ENCODE peak calls at places on chromosome 4, in six cellular contexts. Z, I, E, O, U and D are unnamed samples.

GRCh38 chr4:67680568-67681222 is 20.3 kb downstream of the UBA6 start:
- DNase-seq in O (no peak), U (peak), Z (no peak), E (peak), I (no peak), D (peak)

GRCh38 chr4:174592985-174593335 is 70.7 kb upstream of the HPGD start:
- DNase-seq in I (no peak), E (peak), O (no peak), U (peak), Z (no peak), D (no peak)

GRCh38 chr4:95290702-95291101 is 258.1 kb downstream of the UNC5C start:
- DNase-seq in E (no peak), I (no peak), Z (no peak), U (no peak), O (no peak), D (no peak)

GRCh38 chr4:38151870-38152269 is 191.7 kb downstream of the PTTG2 start:
- DNase-seq in E (no peak), O (no peak), U (peak), I (no peak), Z (no peak), D (no peak)

GRCh38 chr4:87622303-87622702 is 14.0 kb downstream of the DSPP start:
- DNase-seq in U (no peak), Z (no peak), O (no peak), I (no peak), E (no peak), D (peak)

GRCh38 chr4:145681518-145681917 is 1.6 kb downstream of the C4orf51 start:
- DNase-seq in I (no peak), O (no peak), Z (no peak), U (no peak), E (no peak), D (no peak)

GRCh38 chr4:110084154-110084553 is 114.3 kb downstream of the ELOVL6 start:
- DNase-seq in I (no peak), Z (no peak), E (no peak), U (no peak), O (no peak), D (no peak)

GRCh38 chr4:154024097-154024496 is 235.2 kb upstream of the SFRP2 start:
- DNase-seq in U (no peak), E (no peak), O (no peak), I (peak), Z (no peak), D (peak)

GRCh38 chr4:35189988-35190613 is 1054.2 kb downstream of the ARAP2 start:
- DNase-seq in O (no peak), E (no peak), Z (no peak), U (no peak), I (no peak), D (no peak)

GRCh38 chr4:179695175-179695574 is 2252.9 kb upstream of the AGA start:
- DNase-seq in E (peak), O (no peak), I (no peak), Z (no peak), U (peak), D (no peak)

GRCh38 chr4:188534297-188534696 is 395.1 kb downstream of the TRIML1 start:
- DNase-seq in U (no peak), O (no peak), Z (no peak), I (no peak), E (no peak), D (no peak)

GRCh38 chr4:19266566-19266965 is 985.1 kb upstream of the SLIT2 start:
- DNase-seq in U (peak), O (no peak), E (no peak), I (no peak), Z (peak), D (peak)

GRCh38 chr4:109041463-109041862 is 261.0 kb downstream of the COL25A1 start:
- DNase-seq in Z (no peak), I (no peak), O (no peak), E (peak), U (peak), D (no peak)

GRCh38 chr4:2940267-2941137 is 22.7 kb downstream of the NOP14 start:
- DNase-seq in O (no peak), U (no peak), I (no peak), Z (no peak), E (no peak), D (no peak)

GRCh38 chr4:174274436-174274835 is 9.0 kb downstream of the FBXO8 start:
- DNase-seq in O (no peak), U (no peak), Z (no peak), I (no peak), E (no peak), D (no peak)

GRCh38 chr4:61994036-61994435 is 793.9 kb downstream of the ADGRL3 start:
- DNase-seq in U (peak), O (no peak), Z (no peak), I (no peak), E (peak), D (no peak)

GRCh38 chr4:107153228-107153627 is 117.1 kb upstream of the DKK2 start:
- DNase-seq in E (no peak), U (no peak), I (peak), O (peak), Z (peak), D (peak)

GRCh38 chr4:53905935-53906377 is 158.4 kb downstream of the CHIC2 start:
- DNase-seq in O (no peak), E (peak), I (peak), Z (peak), U (peak), D (peak)

GRCh38 chr4:121336706-121337105 is 44.1 kb downstream of the QRFPR start:
- DNase-seq in U (no peak), I (no peak), O (no peak), E (no peak), Z (no peak), D (no peak)

GRCh38 chr4:53490965-53491622 is 100.2 kb downstream of the LNX1 start:
- DNase-seq in E (peak), I (no peak), U (peak), O (no peak), Z (no peak), D (peak)

GRCh38 chr4:2305766-2306501 is 44.0 kb upstream of the MXD4 start:
- DNase-seq in O (no peak), I (no peak), E (no peak), Z (no peak), U (no peak), D (no peak)

GRCh38 chr4:59553063-59553738 is 1646.9 kb upstream of the ADGRL3 start:
- DNase-seq in U (peak), E (no peak), O (no peak), Z (no peak), I (no peak), D (peak)

GRCh38 chr4:99462875-99463464 is 27.8 kb upstream of the ADH7 start:
- DNase-seq in Z (peak), I (peak), U (peak), E (peak), O (no peak), D (peak)

GRCh38 chr4:6017030-6017429 is 1.2 kb downstream of the C4orf50 start:
- DNase-seq in U (no peak), I (no peak), O (no peak), Z (no peak), E (no peak), D (no peak)

GRCh38 chr4:37014584-37014983 is 230.0 kb upstream of the NWD2 start:
- DNase-seq in Z (no peak), U (no peak), E (no peak), O (no peak), I (no peak), D (no peak)
- H2BK15ac ChIP-seq in Z (no peak), U (no peak), E (no peak), O (no peak), I (no peak), D (no peak)

GRCh38 chr4:1248262-1249147 is at the start of gene CTBP1:
- DNase-seq in Z (peak), O (no peak), I (peak), U (peak), E (peak), D (peak)

GRCh38 chr4:1247811-1248261 is 1.1 kb downstream of the CTBP1 start:
- DNase-seq in Z (peak), I (peak), O (no peak), U (peak), E (no peak), D (no peak)

GRCh38 chr4:1246111-1246881 is 2.6 kb downstream of the CTBP1 start:
- DNase-seq in I (peak), Z (no peak), O (no peak), E (no peak), U (peak), D (no peak)

GRCh38 chr4:1245481-1246051 is 3.4 kb downstream of the CTBP1 start:
- DNase-seq in E (no peak), U (no peak), I (no peak), O (no peak), Z (no peak), D (no peak)

GRCh38 chr4:1246901-1247810 is 1.8 kb downstream of the CTBP1 start:
- DNase-seq in I (peak), U (no peak), Z (no peak), O (no peak), E (no peak), D (peak)
- H2AK5ac ChIP-seq in I (no peak), U (peak), Z (peak), O (no peak), E (peak), D (no peak)

GRCh38 chr4:159188646-159189045 is 85.8 kb downstream of the RAPGEF2 start:
- DNase-seq in E (no peak), I (no peak), O (no peak), Z (no peak), U (no peak), D (no peak)
- H2BK15ac ChIP-seq in E (no peak), I (no peak), O (no peak), Z (no peak), U (no peak), D (no peak)

GRCh38 chr4:10181745-10182445 is 65.3 kb upstream of the WDR1 start:
- DNase-seq in E (no peak), O (no peak), I (no peak), U (no peak), Z (no peak), D (no peak)
- H2AK5ac ChIP-seq in E (no peak), O (no peak), I (no peak), U (no peak), Z (no peak), D (no peak)

DNA sequence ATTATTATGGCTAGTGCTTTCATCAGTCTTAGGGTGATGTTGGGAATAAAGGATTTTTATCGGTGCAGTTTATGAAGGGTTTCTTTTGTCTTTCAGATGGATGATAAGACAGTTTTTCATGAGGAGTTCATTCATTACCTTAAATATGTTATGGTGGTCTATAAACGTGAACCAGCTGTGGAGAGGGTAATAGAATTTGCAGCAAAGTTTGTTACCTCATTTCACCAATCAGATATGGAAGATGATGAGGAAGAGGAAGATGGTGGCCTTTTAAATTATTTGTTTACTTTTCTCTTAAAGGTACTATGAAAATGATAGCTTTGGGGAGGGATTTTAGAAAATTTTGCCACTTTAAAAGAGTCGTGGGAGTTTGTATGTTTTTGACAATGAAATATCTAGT is 1.3 kb downstream of the NCAPG start:
- DNase-seq in Z (no peak), O (no peak), E (no peak), U (no peak), I (no peak), D (no peak)
- H2BK15ac ChIP-seq in Z (no peak), O (no peak), E (no peak), U (no peak), I (no peak), D (no peak)

GRCh38 chr4:8468746-8469535 is 28.4 kb downstream of the TRMT44 start:
- DNase-seq in I (peak), O (peak), E (peak), U (peak), Z (peak), D (peak)

GRCh38 chr4:8465615-8466611 is 25.3 kb downstream of the TRMT44 start:
- DNase-seq in U (no peak), E (no peak), I (no peak), Z (no peak), O (no peak), D (no peak)

GRCh38 chr4:8469550-8469949 is 29.0 kb downstream of the TRMT44 start:
- DNase-seq in I (no peak), O (no peak), E (no peak), U (no peak), Z (no peak), D (no peak)

GRCh38 chr4:8464376-8464775 is 23.8 kb downstream of the TRMT44 start:
- DNase-seq in I (no peak), O (no peak), E (no peak), U (no peak), Z (no peak), D (no peak)

GRCh38 chr4:8467016-8467415 is 26.4 kb downstream of the TRMT44 start:
- DNase-seq in I (no peak), E (no peak), U (no peak), O (no peak), Z (no peak), D (no peak)
- H2AK5ac ChIP-seq in I (no peak), E (no peak), U (no peak), O (no peak), Z (no peak), D (no peak)

GRCh38 chr4:134505511-134505910 is 303.9 kb upstream of the PABPC4L start:
- DNase-seq in U (no peak), O (no peak), Z (no peak), E (no peak), I (no peak), D (no peak)

DNA sequence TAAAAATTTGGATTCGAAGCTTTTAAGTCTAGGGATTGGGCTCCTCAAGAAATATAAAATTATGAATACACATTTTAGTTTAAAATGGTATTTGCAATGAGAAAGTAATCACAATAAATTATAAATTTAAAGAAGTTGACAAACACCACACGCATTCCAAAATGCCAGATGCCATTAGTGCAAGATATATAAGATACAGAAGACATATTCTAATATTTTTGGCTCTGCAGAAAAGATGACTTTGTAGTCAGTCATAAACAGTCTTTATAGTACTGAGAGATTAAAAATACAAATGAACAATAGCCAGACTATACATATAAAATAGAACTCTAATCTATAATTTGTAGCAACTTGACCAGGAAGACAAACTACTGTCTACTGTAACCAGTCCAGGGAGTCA is 309.0 kb upstream of the PABPC4L start:
- DNase-seq in O (no peak), E (no peak), Z (no peak), U (no peak), I (no peak), D (no peak)
- H2BK15ac ChIP-seq in O (no peak), E (no peak), Z (no peak), U (no peak), I (no peak), D (no peak)

DNA sequence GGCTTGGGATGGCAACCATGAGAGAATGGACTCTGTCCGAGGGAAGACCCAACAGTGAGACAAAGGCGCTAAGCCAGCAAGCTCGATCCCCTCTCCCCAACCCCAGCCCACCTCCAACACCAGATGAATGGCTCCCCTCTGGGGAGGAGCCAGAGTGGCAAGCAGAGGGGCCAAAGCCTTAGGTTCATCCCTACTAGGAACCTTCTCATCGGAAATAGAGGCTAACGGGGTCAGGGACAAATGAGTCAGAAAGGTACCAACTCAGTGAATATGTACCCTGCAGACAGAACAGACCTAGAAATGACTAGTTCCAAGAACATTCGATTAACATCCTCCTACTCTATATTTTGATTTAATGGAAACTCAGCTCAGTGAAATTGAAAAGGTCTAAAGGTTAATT is 73.9 kb downstream of the NSG1 start:
- DNase-seq in O (no peak), U (no peak), Z (no peak), E (no peak), I (no peak), D (no peak)
- H2AK5ac ChIP-seq in O (no peak), U (no peak), Z (no peak), E (no peak), I (no peak), D (no peak)

GRCh38 chr4:55681430-55681829 is 45.3 kb upstream of the NMU start:
- DNase-seq in I (no peak), U (no peak), O (no peak), Z (no peak), E (no peak), D (no peak)
- H2BK15ac ChIP-seq in I (no peak), U (no peak), O (no peak), Z (no peak), E (no peak), D (no peak)

DNA sequence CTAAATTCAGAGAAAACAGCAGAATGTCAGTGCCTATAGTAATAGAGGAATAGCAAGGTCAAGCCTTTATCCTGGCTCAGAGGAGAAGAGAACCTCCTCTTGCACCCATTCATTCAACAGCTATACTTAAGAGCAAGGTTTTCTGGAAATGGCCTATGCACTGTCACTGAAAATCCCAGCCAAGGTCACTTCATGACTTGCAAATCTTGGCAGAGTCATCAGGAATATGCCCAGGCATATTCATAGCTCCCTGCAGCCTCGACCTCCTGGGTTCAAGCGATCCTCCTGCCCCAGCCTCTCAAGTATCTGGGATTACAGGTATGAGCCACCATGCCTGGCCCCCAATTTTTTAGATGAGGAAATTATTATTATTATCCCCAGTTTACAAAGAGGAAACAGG is 35.8 kb upstream of the NOCT start:
- DNase-seq in U (no peak), E (no peak), Z (no peak), I (no peak), O (no peak), D (no peak)
- H2AK5ac ChIP-seq in U (no peak), E (no peak), Z (no peak), I (no peak), O (no peak), D (peak)